ENCODE peak calls at places on chromosomes 16 and 17, in five cellular contexts. O is HFF-Myc, U is prostate gland, R is epithelial cell of esophagus, Q is astrocyte of the spinal cord. K is an unnamed sample.

GRCh38 chr16:23392223-23392600 is 60.8 kb downstream of the COG7 start:
- DNase-seq in Q (no peak), O (no peak), R (no peak), U (no peak), K (peak)

GRCh38 chr17:75909812-75910274 is 5.2 kb upstream of the MRPL38 start:
- DNase-seq in O (no peak), R (peak), Q (peak), U (peak), K (no peak)

GRCh38 chr16:84117482-84117843 is 721 bp upstream of the MBTPS1 start:
- DNase-seq in U (no peak), R (peak), O (no peak), Q (peak), K (no peak)

GRCh38 chr17:66507103-66507923 is 204.9 kb downstream of the PRKCA start:
- DNase-seq in Q (peak), R (peak), U (peak), O (no peak), K (no peak)

GRCh38 chr16:87965973-87966667 is 14.9 kb downstream of the BANP start:
- DNase-seq in R (no peak), U (no peak), O (no peak), Q (peak), K (no peak)

GRCh38 chr16:4521971-4522623 is 16.5 kb downstream of the CDIP1 start:
- DNase-seq in R (no peak), O (no peak), Q (peak), U (no peak), K (no peak)

GRCh38 chr16:12815361-12815760 is 11.7 kb upstream of the CPPED1 start:
- DNase-seq in Q (no peak), U (no peak), O (no peak), R (no peak), K (no peak)

GRCh38 chr16:3101018-3101840 is 2.1 kb upstream of the ZSCAN10 start:
- DNase-seq in R (peak), O (no peak), U (no peak), Q (no peak), K (no peak)

GRCh38 chr17:80803451-80804428 is 187.9 kb upstream of the CHMP6 start:
- DNase-seq in Q (no peak), U (no peak), R (no peak), O (no peak), K (no peak)

GRCh38 chr16:66427871-66428681 is 981 bp downstream of the BEAN1 start:
- DNase-seq in R (no peak), Q (no peak), U (no peak), O (no peak), K (no peak)

GRCh38 chr17:266701-267656 is 85.5 kb upstream of the DOC2B start:
- DNase-seq in U (no peak), O (no peak), Q (no peak), R (no peak), K (peak)

GRCh38 chr17:5592382-5592781 is 8.1 kb upstream of the NLRP1 start:
- DNase-seq in U (no peak), Q (peak), O (peak), R (peak), K (no peak)

GRCh38 chr17:80106176-80106575 is 4.8 kb downstream of the GAA start:
- DNase-seq in U (no peak), Q (no peak), R (no peak), O (no peak), K (peak)

GRCh38 chr17:5381542-5381941 is 37.9 kb downstream of the NUP88 start:
- DNase-seq in R (peak), O (no peak), U (no peak), Q (peak), K (no peak)

DNA sequence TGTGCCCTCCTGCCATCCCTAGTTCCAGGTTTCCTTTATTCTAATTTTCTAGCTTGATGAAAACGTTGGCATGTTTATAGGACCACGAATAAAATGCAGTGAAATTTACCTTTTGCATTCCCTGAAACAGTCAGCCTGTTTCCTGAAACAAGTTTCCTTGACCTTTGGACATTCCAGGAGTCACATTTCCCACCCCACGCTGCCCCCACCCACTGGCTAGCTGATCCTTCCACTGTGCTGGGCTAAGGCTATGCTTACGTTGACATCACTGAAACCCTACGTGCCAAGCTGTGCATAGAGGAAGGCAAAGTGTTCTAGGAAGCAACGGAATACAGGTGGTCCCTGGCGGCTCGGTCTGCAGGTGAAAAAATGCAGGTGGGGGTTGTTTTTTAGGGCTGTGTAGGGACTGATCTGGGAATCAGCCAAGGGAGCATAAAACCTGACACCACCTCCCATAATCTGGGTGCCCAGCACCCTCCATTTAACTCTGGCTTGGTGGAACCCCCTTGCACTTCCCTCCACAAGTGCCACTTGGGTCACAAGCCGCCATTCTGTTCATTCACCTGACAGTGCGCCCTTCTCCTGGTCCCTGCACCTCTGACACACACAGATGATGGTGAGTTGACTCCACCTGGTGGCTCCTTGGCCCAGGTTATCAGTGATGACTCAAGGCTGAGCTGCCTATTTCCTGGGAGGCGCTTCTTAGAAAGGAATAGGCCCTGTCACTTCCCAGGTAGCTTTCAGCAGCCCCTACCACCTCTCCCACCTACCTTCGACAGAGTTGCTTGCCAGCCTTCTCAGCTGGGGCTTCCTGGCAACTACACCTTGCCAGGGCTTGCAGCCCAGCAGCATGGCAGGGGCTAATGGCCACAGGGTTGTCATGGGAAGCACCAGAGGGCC is 83.7 kb downstream of the N4BP1 start:
- DNase-seq in U (no peak), R (peak), Q (no peak), O (no peak), K (peak)
- TF ChIP-seq CTCF in U (peak), R (peak), Q (peak), O (peak), K (peak)

GRCh38 chr16:17367034-17367433 is 103.7 kb downstream of the XYLT1 start:
- DNase-seq in Q (no peak), O (no peak), R (no peak), U (no peak), K (no peak)

GRCh38 chr16:17368511-17368910 is 102.2 kb downstream of the XYLT1 start:
- DNase-seq in O (no peak), U (no peak), R (no peak), Q (no peak), K (no peak)

GRCh38 chr16:17368951-17369350 is 101.8 kb downstream of the XYLT1 start:
- DNase-seq in R (no peak), Q (no peak), O (no peak), U (no peak), K (no peak)

GRCh38 chr16:17366299-17366961 is 104.3 kb downstream of the XYLT1 start:
- DNase-seq in U (no peak), O (no peak), Q (no peak), R (no peak), K (no peak)

GRCh38 chr16:17367932-17368331 is 102.8 kb downstream of the XYLT1 start:
- DNase-seq in O (no peak), R (no peak), U (no peak), Q (peak), K (no peak)
- TF ChIP-seq CTCF in O (no peak), R (no peak), U (no peak), Q (peak), K (peak)

DNA sequence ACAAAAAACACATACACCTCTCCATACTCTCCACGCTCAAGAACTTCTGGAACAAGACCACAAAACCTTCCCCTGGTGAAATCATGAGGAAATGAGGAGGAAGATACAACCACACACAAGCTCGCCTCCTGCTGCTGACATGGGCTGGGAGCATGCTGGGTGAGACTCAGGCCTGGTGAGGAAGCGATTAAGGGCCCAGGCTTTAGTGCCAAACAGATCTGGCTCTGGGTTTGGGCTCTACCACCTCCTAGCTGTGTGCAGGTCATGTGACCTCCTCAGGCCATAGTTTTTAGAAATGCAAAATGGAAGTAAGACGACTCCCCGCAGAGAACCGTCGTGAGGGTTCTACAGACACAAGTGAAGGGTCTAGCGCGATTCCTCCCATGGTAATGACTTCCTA is 41.3 kb downstream of the VAC14 start:
- DNase-seq in U (no peak), Q (no peak), R (no peak), O (no peak), K (no peak)
- TF ChIP-seq CTCF in U (no peak), Q (no peak), R (no peak), O (no peak), K (peak)

GRCh38 chr17:82019208-82019727 is 3.4 kb downstream of the CENPX start:
- DNase-seq in R (no peak), Q (no peak), O (no peak), U (no peak), K (no peak)
- TF ChIP-seq CTCF in R (no peak), Q (no peak), O (no peak), U (no peak), K (no peak)

GRCh38 chr17:44070455-44071197 is at the start of gene G6PC3:
- DNase-seq in R (peak), Q (peak), O (peak), U (peak), K (peak)
- TF ChIP-seq CTCF in R (no peak), Q (no peak), O (no peak), U (peak), K (no peak)